ENCODE peak calls at places on chromosomes 13 and 19, in ten cellular contexts. X is heart right ventricle, G is fibroblast of pulmonary artery, H is BJ, F is skeletal muscle cell, C is PC-9, O is upper lobe of right lung, I is cardiac muscle cell, N is tibial artery, B is transverse colon. Z is an unnamed sample.
A peak's percentile ranks its signal among the peaks of the same experiment; 100 is the strongest.

GRCh38 chr19:23118400-23118799 is 1.6 kb downstream of the ZNF730 start:
- DNase-seq in X (no peak), G (no peak), H (no peak), F (no peak), C (no peak), O (no peak), I (no peak), N (no peak), B (no peak), Z (no peak)

GRCh38 chr19:37007587-37008220 is 70.5 kb upstream of the ZNF420 start:
- DNase-seq in X (peak; percentile 82), G (peak; percentile 61), H (no peak), F (no peak), C (no peak), O (peak; percentile 79), I (no peak), N (no peak), B (peak; percentile 13), Z (peak; percentile 2)

GRCh38 chr19:38704488-38705026 is 39.7 kb downstream of the CAPN12 start:
- DNase-seq in X (no peak), G (no peak), H (no peak), F (no peak), C (no peak), O (no peak), I (no peak), N (no peak), B (no peak), Z (no peak)

GRCh38 chr13:27295096-27295495 is 24.5 kb downstream of the RASL11A start:
- DNase-seq in X (no peak), G (no peak), H (no peak), F (no peak), C (no peak), O (no peak), I (no peak), N (no peak), B (no peak), Z (no peak)

GRCh38 chr19:11422163-11423068 is 3.3 kb upstream of the RGL3 start:
- DNase-seq in X (peak; percentile 79), G (peak; percentile 61), H (peak; percentile 17), F (no peak), C (peak; percentile 98), O (peak; percentile 94), I (peak; percentile 34), N (peak; percentile 94), B (peak; percentile 87), Z (no peak)

GRCh38 chr13:113146750-113147149 is 11.7 kb upstream of the PROZ start:
- DNase-seq in X (no peak), G (no peak), H (no peak), F (no peak), C (no peak), O (no peak), I (no peak), N (no peak), B (no peak), Z (no peak)

GRCh38 chr19:56838930-56839664 is 1.4 kb downstream of the PEG3 start:
- DNase-seq in X (peak; percentile 98), G (peak; percentile 77), H (peak; percentile 15), F (peak; percentile 78), C (no peak), O (peak; percentile 92), I (no peak), N (peak; percentile 98), B (peak; percentile 84), Z (no peak)

GRCh38 chr13:59266478-59267063 is 897.2 kb downstream of the DIAPH3 start:
- DNase-seq in X (no peak), G (peak; percentile 51), H (no peak), F (no peak), C (no peak), O (no peak), I (no peak), N (no peak), B (no peak), Z (no peak)

GRCh38 chr19:16885166-16885565 is 3.6 kb upstream of the F2RL3 start:
- DNase-seq in X (no peak), G (peak; percentile 58), H (no peak), F (no peak), C (no peak), O (no peak), I (no peak), N (no peak), B (no peak), Z (no peak)

GRCh38 chr13:112733661-112734379 is 44.0 kb downstream of the ATP11A start:
- DNase-seq in X (no peak), G (no peak), H (no peak), F (no peak), C (no peak), O (peak; percentile 48), I (peak; percentile 45), N (no peak), B (no peak), Z (no peak)

GRCh38 chr19:47065242-47065641 is 16.8 kb upstream of the TMEM160 start:
- DNase-seq in X (no peak), G (no peak), H (no peak), F (no peak), C (no peak), O (no peak), I (no peak), N (no peak), B (no peak), Z (no peak)

GRCh38 chr19:32421589-32422361 is 16.2 kb downstream of the DPY19L3 start:
- DNase-seq in X (no peak), G (peak; percentile 41), H (no peak), F (no peak), C (no peak), O (no peak), I (no peak), N (no peak), B (no peak), Z (no peak)

GRCh38 chr19:9913237-9914000 is 22.9 kb downstream of the OLFM2 start:
- DNase-seq in X (no peak), G (no peak), H (no peak), F (no peak), C (peak; percentile 22), O (peak; percentile 66), I (peak; percentile 71), N (no peak), B (peak; percentile 15), Z (no peak)

GRCh38 chr13:27826379-27827353 is 34.4 kb downstream of the GSX1 start:
- DNase-seq in X (peak; percentile 76), G (peak; percentile 89), H (peak; percentile 16), F (peak; percentile 38), C (peak; percentile 66), O (peak; percentile 90), I (peak; percentile 91), N (peak; percentile 85), B (peak; percentile 85), Z (peak; percentile 47)

GRCh38 chr13:89694471-89694870 is 1653.0 kb upstream of the MIR17HG start:
- DNase-seq in X (no peak), G (no peak), H (no peak), F (no peak), C (no peak), O (no peak), I (no peak), N (no peak), B (no peak), Z (no peak)

DNA sequence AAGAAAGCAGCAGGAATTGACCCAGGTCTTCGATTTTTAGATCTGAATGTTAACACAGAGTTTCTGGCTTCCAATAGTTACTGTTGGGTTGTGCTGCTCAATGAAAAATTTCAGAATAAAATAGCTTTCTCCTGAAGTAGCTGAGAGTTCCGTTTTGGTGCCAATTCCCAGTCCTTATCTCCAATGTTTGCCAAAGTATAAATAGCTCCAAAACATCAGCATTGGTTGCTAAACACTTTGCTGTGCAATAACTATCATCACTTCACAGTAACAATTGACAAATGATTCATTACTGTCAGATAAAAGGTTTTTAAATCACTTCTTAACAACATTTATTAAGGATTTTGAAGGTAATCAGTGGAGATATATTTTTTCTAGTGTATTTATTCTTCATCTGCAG is 446.0 kb downstream of the PCDH20 start:
- DNase-seq in X (no peak), G (no peak), H (no peak), F (no peak), C (no peak), O (no peak), I (no peak), N (no peak), B (no peak), Z (no peak)
- H3K4me3 ChIP-seq in X (no peak overlapping the region), G (no peak overlapping the region), H (no peak overlapping the region), F (no peak overlapping the region), C (no peak overlapping the region), O (no peak overlapping the region), I (no peak overlapping the region), N (no peak overlapping the region), B (no peak overlapping the region), Z (no peak overlapping the region)

GRCh38 chr13:33125821-33126570 is 109.8 kb downstream of the KL start:
- DNase-seq in X (peak; percentile 80), G (peak; percentile 94), H (peak; percentile 94), F (peak; percentile 90), C (peak; percentile 73), O (no peak), I (peak; percentile 64), N (peak; percentile 78), B (no peak), Z (peak; percentile 94)
- H3K4me3 ChIP-seq in X (no peak overlapping the region), G (peak overlapping the region; percentile 13), H (no peak overlapping the region), F (no peak overlapping the region), C (peak overlapping the region; percentile 26), O (no peak overlapping the region), I (no peak overlapping the region), N (no peak overlapping the region), B (no peak overlapping the region), Z (no peak overlapping the region)

GRCh38 chr19:48899781-48900476 is at the start of gene NUCB1:
- DNase-seq in X (peak; percentile 100), G (peak; percentile 99), H (peak; percentile 95), F (peak; percentile 92), C (peak; percentile 98), O (peak; percentile 99), I (peak; percentile 100), N (peak; percentile 100), B (peak; percentile 99), Z (peak; percentile 97)

GRCh38 chr19:48895226-48895625 is 3.3 kb downstream of the TULP2 start:
- DNase-seq in X (no peak), G (no peak), H (no peak), F (no peak), C (no peak), O (no peak), I (no peak), N (no peak), B (no peak), Z (no peak)

GRCh38 chr19:48900477-48901452 is 653 bp downstream of the NUCB1 start:
- DNase-seq in X (no peak), G (peak; percentile 61), H (no peak), F (no peak), C (no peak), O (no peak), I (no peak), N (no peak), B (no peak), Z (no peak)

GRCh38 chr19:48897181-48897580 is 1.4 kb downstream of the TULP2 start:
- DNase-seq in X (no peak), G (no peak), H (no peak), F (no peak), C (no peak), O (no peak), I (no peak), N (no peak), B (no peak), Z (no peak)

GRCh38 chr19:48896191-48896720 is 2.3 kb downstream of the TULP2 start:
- DNase-seq in X (peak; percentile 68), G (peak; percentile 43), H (no peak), F (no peak), C (no peak), O (peak; percentile 78), I (peak; percentile 79), N (peak; percentile 76), B (peak; percentile 43), Z (no peak)
- H3K4me3 ChIP-seq in X (peak overlapping the region; percentile 40), G (peak overlapping the region; percentile 34), H (peak overlapping the region; percentile 33), F (peak overlapping the region; percentile 33), C (no peak overlapping the region), O (peak overlapping the region; percentile 42), I (peak overlapping the region; percentile 21), N (peak overlapping the region; percentile 52), B (peak overlapping the region; percentile 46), Z (no peak overlapping the region)

GRCh38 chr19:18683955-18684641 is 618 bp downstream of the CRTC1 start:
- DNase-seq in X (no peak), G (no peak), H (no peak), F (no peak), C (peak; percentile 21), O (no peak), I (no peak), N (no peak), B (no peak), Z (no peak)
- H3K4me3 ChIP-seq in X (peak overlapping the region; percentile 45), G (peak overlapping the region; percentile 70), H (peak overlapping the region; percentile 61), F (peak overlapping the region; percentile 66), C (peak overlapping the region; percentile 80), O (peak overlapping the region; percentile 61), I (peak overlapping the region; percentile 85), N (peak overlapping the region; percentile 63), B (peak overlapping the region; percentile 72), Z (peak overlapping the region; percentile 64)

Z was measured in HFF-Myc.